ENCODE peak calls at places on chromosomes 16 and 17, in seven cellular contexts. U is GM12865, M is HCT116, O is fibroblast of mammary gland, D is astrocyte of the spinal cord, Z is HFFc6, J is transverse colon. T is an unnamed sample.

GRCh38 chr16:17305694-17306093 is 165.1 kb downstream of the XYLT1 start:
- DNase-seq in U (peak), D (no peak), Z (no peak), O (no peak), J (no peak), M (no peak), T (peak)

GRCh38 chr17:4837471-4838305 is 4.5 kb downstream of the MINK1 start:
- DNase-seq in O (no peak), Z (no peak), J (no peak), U (no peak), D (no peak), M (no peak), T (no peak)

GRCh38 chr16:78523212-78523995 is 423.9 kb downstream of the WWOX start:
- DNase-seq in J (no peak), D (no peak), M (no peak), Z (no peak), O (no peak), U (no peak), T (no peak)

GRCh38 chr17:12352127-12352526 is 313.6 kb upstream of the MYOCD start:
- DNase-seq in U (no peak), M (no peak), O (no peak), Z (no peak), J (no peak), D (no peak), T (no peak)

GRCh38 chr17:41937970-41938851 is 7.8 kb downstream of the ODAD4 start:
- DNase-seq in Z (no peak), J (no peak), U (no peak), M (no peak), O (no peak), D (no peak), T (no peak)

GRCh38 chr17:50394711-50395110 is 2.6 kb downstream of the LRRC59 start:
- DNase-seq in D (no peak), U (no peak), Z (no peak), J (no peak), M (no peak), O (peak), T (no peak)

GRCh38 chr16:53372942-53373871 is 61.1 kb upstream of the RBL2 start:
- DNase-seq in O (no peak), U (peak), D (no peak), J (peak), Z (no peak), M (peak), T (peak)

GRCh38 chr16:16025214-16025968 is 76.0 kb downstream of the ABCC1 start:
- DNase-seq in U (peak), D (peak), Z (peak), M (no peak), J (no peak), O (peak), T (peak)

GRCh38 chr17:64063766-64064224 is 43.4 kb upstream of the ICAM2 start:
- DNase-seq in Z (no peak), D (no peak), J (peak), O (peak), U (peak), M (no peak), T (peak)

GRCh38 chr16:71645450-71645849 is 19.5 kb downstream of the MARVELD3 start:
- DNase-seq in D (peak), M (no peak), O (peak), U (peak), J (peak), Z (peak), T (peak)

GRCh38 chr17:47099451-47099986 is 89.6 kb downstream of the CDC27 start:
- DNase-seq in M (no peak), J (peak), Z (no peak), O (no peak), U (no peak), D (no peak), T (no peak)

GRCh38 chr16:84677017-84677803 is 22.6 kb upstream of the USP10 start:
- DNase-seq in U (no peak), J (no peak), Z (no peak), D (peak), O (no peak), M (no peak), T (no peak)

GRCh38 chr16:72878301-72879269 is 169.3 kb downstream of the ZFHX3 start:
- DNase-seq in O (peak), U (no peak), D (peak), Z (peak), M (no peak), J (no peak), T (no peak)

GRCh38 chr16:1225051-1225451 is at the start of gene TPSG1:
- DNase-seq in U (no peak), M (no peak), J (peak), Z (no peak), D (no peak), O (no peak), T (no peak)

GRCh38 chr16:1512174-1512573 is 19.0 kb downstream of the TELO2 start:
- DNase-seq in M (no peak), O (no peak), Z (no peak), D (no peak), J (no peak), U (no peak), T (no peak)

GRCh38 chr17:66337268-66337667 is 34.9 kb downstream of the PRKCA start:
- DNase-seq in J (no peak), M (no peak), Z (no peak), O (no peak), U (no peak), D (no peak), T (no peak)

GRCh38 chr17:78422267-78422605 is 43.8 kb downstream of the PGS1 start:
- DNase-seq in J (no peak), D (no peak), U (no peak), Z (no peak), O (no peak), M (no peak), T (no peak)
- TF ChIP-seq CTCF in J (peak), D (no peak), U (no peak), Z (peak), O (no peak), M (no peak), T (no peak)

DNA sequence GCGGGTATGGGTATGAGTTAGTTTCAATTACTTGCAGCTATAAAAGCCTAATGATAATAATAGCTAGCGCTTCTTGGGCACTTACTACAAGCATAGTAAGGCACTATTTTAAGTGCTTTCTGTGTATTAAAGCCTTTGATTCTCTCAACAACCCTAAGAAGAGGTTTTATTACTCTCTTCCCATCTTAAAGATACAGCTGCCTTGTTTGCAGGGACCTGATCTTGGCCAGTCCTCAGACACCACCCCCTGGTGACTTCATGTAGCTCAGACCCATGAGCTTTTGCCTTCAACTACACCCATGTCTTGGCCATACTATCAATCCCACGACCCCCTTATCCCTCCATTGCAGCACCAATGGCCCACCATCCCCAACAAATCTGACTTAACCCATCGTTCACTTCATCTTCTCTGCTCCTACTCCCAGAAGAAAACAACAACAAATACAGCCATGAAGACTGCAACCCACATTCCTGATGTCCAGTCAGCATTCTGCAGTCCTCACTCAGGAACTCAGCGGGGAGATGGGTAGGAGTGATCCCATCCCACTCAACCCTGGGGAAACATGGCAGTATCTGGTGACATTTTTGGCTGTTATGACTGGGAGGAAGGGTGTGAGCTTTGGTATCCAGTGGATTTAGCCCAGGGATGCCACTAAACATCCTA is 4.2 kb downstream of the GGA2 start:
- DNase-seq in D (peak), M (no peak), J (no peak), Z (no peak), U (peak), O (no peak), T (no peak)
- TF ChIP-seq CTCF in D (no peak), M (no peak), J (no peak), Z (peak), U (no peak), O (no peak), T (no peak)

DNA sequence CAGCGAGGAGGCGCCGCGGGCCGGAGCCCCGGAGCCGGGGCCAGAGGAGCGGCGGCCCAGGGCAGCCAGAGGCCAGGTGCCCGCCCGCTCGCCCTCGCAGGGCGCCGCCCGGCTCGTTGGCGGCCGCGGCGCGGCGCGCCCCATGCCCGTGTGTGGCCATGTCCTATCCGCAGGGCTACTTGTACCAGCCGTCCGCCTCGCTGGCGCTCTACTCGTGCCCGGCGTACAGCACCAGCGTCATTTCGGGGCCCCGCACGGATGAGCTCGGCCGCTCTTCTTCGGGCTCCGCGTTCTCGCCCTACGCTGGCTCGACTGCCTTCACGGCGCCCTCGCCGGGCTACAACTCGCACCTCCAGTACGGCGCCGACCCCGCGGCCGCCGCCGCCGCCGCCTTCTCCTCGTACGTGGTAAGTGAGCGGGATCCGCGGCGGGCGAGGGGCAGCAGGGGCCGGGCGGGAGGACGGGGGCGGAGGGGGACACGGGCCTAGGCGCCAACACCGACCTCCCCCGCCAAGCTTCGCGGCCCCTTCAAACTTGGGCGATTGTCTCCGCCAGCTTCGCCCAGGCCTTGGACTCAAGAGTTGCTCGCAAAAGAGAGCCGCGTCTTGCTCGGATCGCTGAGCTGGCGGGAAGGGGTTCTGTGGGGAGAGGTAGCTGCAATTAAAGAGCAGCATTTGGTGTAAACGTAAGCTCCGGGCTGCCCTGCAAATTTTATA is 534 bp downstream of the IRX5 start:
- DNase-seq in U (no peak), D (peak), M (no peak), O (peak), J (no peak), Z (peak), T (peak)
- TF ChIP-seq CTCF in U (no peak), D (no peak), M (no peak), O (no peak), J (no peak), Z (no peak), T (no peak)

GRCh38 chr17:31019004-31019403 is 48.2 kb downstream of the RNF135 start:
- DNase-seq in M (no peak), U (no peak), J (no peak), O (no peak), Z (no peak), D (no peak), T (no peak)

GRCh38 chr17:31013844-31014243 is 43.0 kb downstream of the RNF135 start:
- DNase-seq in Z (no peak), M (no peak), O (no peak), U (no peak), J (no peak), D (no peak), T (no peak)

GRCh38 chr17:31015639-31016038 is 44.8 kb downstream of the RNF135 start:
- DNase-seq in J (no peak), Z (no peak), M (no peak), D (no peak), O (no peak), U (no peak), T (no peak)
- TF ChIP-seq CTCF in J (no peak), Z (no peak), M (no peak), D (peak), O (no peak), U (no peak), T (peak)

GRCh38 chr17:357634-358033 is 5.0 kb upstream of the RPH3AL start:
- DNase-seq in U (no peak), D (no peak), Z (no peak), O (no peak), M (no peak), J (no peak), T (no peak)
- TF ChIP-seq CTCF in U (no peak), D (no peak), Z (no peak), O (no peak), M (no peak), J (no peak), T (no peak)

GRCh38 chr16:57535680-57536305 is 578 bp downstream of the CCDC102A start:
- DNase-seq in U (peak), O (peak), Z (peak), M (peak), J (peak), D (peak), T (peak)
- TF ChIP-seq CTCF in U (peak), O (no peak), Z (peak), M (no peak), J (peak), D (no peak), T (peak)

DNA sequence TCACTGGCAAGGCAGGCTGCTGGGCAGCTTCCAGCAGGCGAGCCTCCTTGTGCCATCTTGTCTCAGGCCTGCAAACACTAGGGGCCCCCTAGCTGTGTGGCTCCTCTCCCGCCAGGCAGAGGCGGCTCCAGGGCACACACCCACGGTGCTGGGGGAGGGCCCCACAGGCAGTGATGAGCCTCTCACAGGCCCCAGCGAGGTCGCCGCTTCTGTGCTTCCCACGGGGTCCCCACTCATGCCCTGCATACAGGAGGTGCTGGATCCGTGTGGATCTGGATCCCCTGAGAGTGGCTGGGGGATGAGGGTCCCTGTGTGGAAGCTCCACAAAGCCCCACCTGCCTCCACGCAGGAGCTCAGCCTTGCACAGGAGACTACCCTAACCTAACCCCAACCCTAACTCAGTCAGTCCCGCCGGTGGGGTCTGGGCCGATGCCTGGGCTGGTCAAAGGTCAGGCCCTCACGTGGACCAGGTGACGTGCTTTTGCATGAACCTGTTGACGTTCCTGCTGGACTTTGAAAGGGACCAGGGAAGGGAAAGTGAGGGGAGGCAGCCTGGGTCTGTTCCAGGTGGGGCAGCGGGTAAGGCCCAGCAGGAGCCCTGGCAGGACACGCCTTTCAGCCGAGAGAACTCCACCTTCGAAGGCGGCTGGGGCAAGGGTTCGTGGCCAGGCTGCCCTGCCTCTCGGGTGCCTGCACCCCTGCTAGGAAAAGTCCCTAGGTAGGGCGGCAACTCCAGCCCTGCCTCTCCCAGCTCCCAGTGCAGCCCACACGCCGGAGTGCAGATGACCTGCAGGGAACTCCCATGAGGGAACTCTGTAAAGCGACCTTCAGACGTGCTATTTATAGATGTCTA is 5.2 kb downstream of the SECTM1 start:
- DNase-seq in O (no peak), D (no peak), M (no peak), Z (no peak), J (peak), U (no peak), T (no peak)
- TF ChIP-seq CTCF in O (no peak), D (no peak), M (no peak), Z (no peak), J (no peak), U (no peak), T (no peak)